ENCODE peak calls at places on chromosome 9, in seven cellular contexts. L is putamen; D is stimulated activated naive CD8-positive, alpha-beta T cell treated with anti-CD3 and anti-CD28 coated beads, Interleukin-15, Interleukin-2, amounts not matched to agents 100 U/mL and 50 U/mL, for 24 hours; A is stimulated activated naive B cell treated with anti-CD40 and anti-IgM and Interleukin-4, amounts not matched to agents 10 μg/mL and 1 μg/mL and 100 μg/mL, for 72 hours; O is lung; P is SHP77; B is nucleus accumbens. K is an unnamed sample.

GRCh38 chr9:20083417-20083816 is 294.6 kb upstream of the SLC24A2 start:
- DNase-seq in L (no peak), D (no peak), A (no peak), O (no peak), P (no peak), B (no peak), K (no peak)

GRCh38 chr9:136537411-136537810 is 8.4 kb downstream of the NOTCH1 start:
- DNase-seq in L (no peak), D (no peak), A (no peak), O (no peak), P (no peak), B (no peak), K (no peak)

GRCh38 chr9:115733318-115733717 is 420.3 kb upstream of the PAPPA start:
- DNase-seq in L (no peak), D (no peak), A (no peak), O (no peak), P (no peak), B (no peak), K (no peak)

GRCh38 chr9:10045598-10045997 is 567.2 kb downstream of the PTPRD start:
- DNase-seq in L (no peak), D (no peak), A (no peak), O (no peak), P (no peak), B (no peak), K (no peak)

GRCh38 chr9:110189001-110189400 is 19.0 kb downstream of the C9orf152 start:
- DNase-seq in L (no peak), D (no peak), A (no peak), O (peak), P (peak), B (no peak), K (no peak)

GRCh38 chr9:128684065-128684324 is 5.0 kb upstream of the SET start:
- DNase-seq in L (no peak), D (no peak), A (no peak), O (no peak), P (no peak), B (no peak), K (no peak)

GRCh38 chr9:129720181-129720864 is 32.5 kb downstream of the PTGES start:
- DNase-seq in L (no peak), D (no peak), A (no peak), O (no peak), P (peak), B (no peak), K (no peak)

GRCh38 chr9:638152-638551 is 203.3 kb upstream of the DMRT1 start:
- DNase-seq in L (no peak), D (no peak), A (no peak), O (no peak), P (no peak), B (no peak), K (no peak)

GRCh38 chr9:114721491-114722362 is 39.7 kb upstream of the TEX48 start:
- DNase-seq in L (no peak), D (no peak), A (no peak), O (no peak), P (peak), B (no peak), K (no peak)

GRCh38 chr9:31799953-31800609 is 584.4 kb upstream of the ACO1 start:
- DNase-seq in L (no peak), D (no peak), A (no peak), O (no peak), P (peak), B (no peak), K (no peak)